ENCODE peak calls at places on chromosome 4, in six cellular contexts. A is HCT116, S is SK-N-SH, L is HepG2, I is A549, E is K562. Z is an unnamed sample.

GRCh38 chr4:163694385-163694784 is 199.9 kb downstream of the TMA16 start:
- DNase-seq in A (no peak), S (no peak), L (no peak), I (no peak), E (no peak), Z (peak; percentile 23)

GRCh38 chr4:123892997-123893745 is 496.6 kb downstream of the SPRY1 start:
- DNase-seq in A (no peak), S (peak; percentile 64), L (peak; percentile 86), I (no peak), E (no peak), Z (no peak)

GRCh38 chr4:148007789-148008188 is 275.9 kb downstream of the ARHGAP10 start:
- DNase-seq in A (no peak), S (no peak), L (no peak), I (peak; percentile 2), E (no peak), Z (no peak)

GRCh38 chr4:159105761-159106243 is 2.9 kb downstream of the RAPGEF2 start:
- DNase-seq in A (no peak), S (no peak), L (peak; percentile 59), I (no peak), E (no peak), Z (peak; percentile 21)

GRCh38 chr4:54015421-54016065 is 48.9 kb downstream of the CHIC2 start:
- DNase-seq in A (no peak), S (no peak), L (no peak), I (no peak), E (no peak), Z (peak; percentile 86)

GRCh38 chr4:146335763-146336412 is 121.5 kb downstream of the REELD1 start:
- DNase-seq in A (no peak), S (no peak), L (peak; percentile 21), I (peak; percentile 22), E (no peak), Z (no peak)

GRCh38 chr4:147247577-147247976 is 233.3 kb upstream of the EDNRA start:
- DNase-seq in A (no peak), S (no peak), L (no peak), I (peak; percentile 75), E (no peak), Z (peak; percentile 5)

GRCh38 chr4:141246683-141247429 is 26.2 kb downstream of the ZNF330 start:
- DNase-seq in A (no peak), S (no peak), L (no peak), I (no peak), E (peak; percentile 23), Z (no peak)

GRCh38 chr4:124092101-124093057 is 620.2 kb downstream of the ANKRD50 start:
- DNase-seq in A (no peak), S (no peak), L (no peak), I (no peak), E (no peak), Z (no peak)

GRCh38 chr4:177450421-177451107 is 8.3 kb upstream of the AGA start:
- DNase-seq in A (no peak), S (no peak), L (no peak), I (no peak), E (no peak), Z (no peak)

GRCh38 chr4:30269850-30270249 is 450.3 kb upstream of the PCDH7 start:
- DNase-seq in A (peak; percentile 43), S (no peak), L (no peak), I (peak; percentile 2), E (no peak), Z (peak; percentile 44)

GRCh38 chr4:95358320-95358889 is 190.4 kb downstream of the UNC5C start:
- DNase-seq in A (no peak), S (no peak), L (no peak), I (no peak), E (no peak), Z (no peak)

GRCh38 chr4:176529574-176529973 is 209.8 kb downstream of the SPCS3 start:
- DNase-seq in A (no peak), S (no peak), L (no peak), I (no peak), E (no peak), Z (no peak)

GRCh38 chr4:150219841-150220240 is 141.6 kb downstream of the DCLK2 start:
- DNase-seq in A (no peak), S (no peak), L (no peak), I (no peak), E (no peak), Z (no peak)

GRCh38 chr4:168604496-168605373 is 107.9 kb downstream of the PALLD start:
- DNase-seq in A (peak; percentile 68), S (no peak), L (no peak), I (peak; percentile 32), E (no peak), Z (peak; percentile 33)

GRCh38 chr4:2036866-2037265 is 22.3 kb upstream of the NAT8L start:
- DNase-seq in A (no peak), S (no peak), L (no peak), I (no peak), E (no peak), Z (no peak)
- TF ChIP-seq REST in A (no peak), S (no peak), L (no peak), I (no peak), E (no peak), Z (no peak)

GRCh38 chr4:113822555-113823290 is 61.2 kb upstream of the CAMK2D start:
- DNase-seq in A (no peak), S (no peak), L (no peak), I (no peak), E (no peak), Z (no peak)
- TF ChIP-seq REST in A (no peak), S (no peak), L (no peak), I (no peak), E (no peak), Z (no peak)

GRCh38 chr4:3227878-3228675 is 20.9 kb upstream of the MSANTD1 start:
- DNase-seq in A (no peak), S (no peak), L (no peak), I (no peak), E (no peak), Z (no peak)
- TF ChIP-seq REST in A (no peak), S (no peak), L (no peak), I (no peak), E (no peak), Z (no peak)

GRCh38 chr4:749771-750666 is 44.4 kb downstream of the PCGF3 start:
- DNase-seq in A (no peak), S (no peak), L (no peak), I (no peak), E (no peak), Z (no peak)

GRCh38 chr4:748461-748860 is 42.8 kb downstream of the PCGF3 start:
- DNase-seq in A (no peak), S (no peak), L (no peak), I (no peak), E (no peak), Z (no peak)

GRCh38 chr4:751676-752075 is 46.0 kb downstream of the PCGF3 start:
- DNase-seq in A (no peak), S (peak; percentile 55), L (no peak), I (no peak), E (no peak), Z (no peak)

GRCh38 chr4:754221-755120 is 48.8 kb downstream of the PCGF3 start:
- DNase-seq in A (no peak), S (no peak), L (no peak), I (no peak), E (no peak), Z (no peak)

DNA sequence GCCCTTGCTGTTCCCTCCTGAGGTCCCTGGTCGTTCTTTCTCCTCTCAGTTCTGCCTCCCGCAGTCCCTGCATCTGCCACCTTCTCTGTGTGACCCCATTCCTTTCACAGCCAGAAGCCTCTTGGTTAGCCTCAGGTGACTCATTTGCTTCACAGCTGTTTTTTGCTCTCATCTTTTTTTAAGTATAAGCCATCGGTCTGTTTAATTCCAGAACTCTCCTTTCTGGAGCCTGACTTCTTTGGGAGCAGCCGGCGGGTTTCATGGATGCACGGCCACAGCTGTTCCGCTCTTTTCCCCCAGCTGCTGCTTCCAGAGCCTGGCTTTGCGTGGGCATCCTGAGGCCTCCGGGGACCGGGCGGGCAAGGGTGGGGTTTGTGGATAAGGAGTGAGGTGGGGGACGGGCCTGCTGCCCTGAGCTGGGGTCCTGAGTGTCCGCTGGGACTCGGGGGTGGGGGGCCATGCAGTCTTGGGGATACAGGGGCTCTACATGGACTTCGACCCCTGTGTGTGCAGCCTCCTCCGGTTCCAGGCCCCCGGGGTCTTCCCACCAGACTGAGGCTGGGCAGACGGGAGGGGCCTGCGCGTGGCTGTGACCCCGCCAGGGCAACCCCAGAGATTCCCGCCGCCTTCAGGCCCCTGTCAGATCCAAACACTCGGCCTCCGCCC is 46.7 kb downstream of the PCGF3 start:
- DNase-seq in A (no peak), S (no peak), L (no peak), I (no peak), E (no peak), Z (no peak)
- TF ChIP-seq REST in A (no peak), S (no peak), L (no peak), I (no peak), E (no peak), Z (no peak)

GRCh38 chr4:118215826-118216225 is 137.0 kb downstream of the PRSS12 start:
- DNase-seq in A (no peak), S (no peak), L (no peak), I (no peak), E (no peak), Z (no peak)
- TF ChIP-seq REST in A (no peak), S (no peak), L (no peak), I (no peak), E (no peak), Z (no peak)

DNA sequence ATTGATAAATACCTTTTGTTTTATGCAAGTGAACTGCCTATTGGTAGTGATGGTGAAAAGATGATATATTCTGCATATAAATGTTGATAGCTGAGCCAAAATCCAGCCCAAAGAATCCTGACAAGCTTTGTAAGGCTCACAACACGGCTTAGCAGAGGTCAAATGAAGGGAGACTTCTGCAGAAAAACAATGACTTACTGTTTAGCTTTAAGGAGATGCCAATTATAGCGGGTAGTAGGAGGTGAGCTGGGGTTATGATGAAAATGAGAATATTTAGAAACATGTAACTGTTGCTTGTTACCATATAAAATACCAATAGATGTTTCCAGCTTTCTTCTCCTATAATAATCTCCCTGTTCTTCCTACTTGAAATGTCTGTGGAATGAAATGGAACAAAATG is 97.1 kb downstream of the AFF1 start:
- DNase-seq in A (no peak), S (no peak), L (no peak), I (no peak), E (no peak), Z (no peak)
- TF ChIP-seq REST in A (no peak), S (no peak), L (no peak), I (no peak), E (no peak), Z (no peak)